ENCODE peak calls at places on chromosomes 2 and 18, in six cellular contexts. P, L, E, V, Y and U are unnamed samples.
A peak's percentile ranks its signal among the peaks of the same experiment; 100 is the strongest.

GRCh38 chr18:48781041-48781989 is 169.4 kb downstream of the SMAD7 start:
- DNase-seq in P (peak; percentile 92), L (peak; percentile 80), E (peak; percentile 99), V (peak; percentile 89), Y (peak; percentile 52), U (peak; percentile 84)

GRCh38 chr2:237629188-237629534 is 1.8 kb downstream of the LRRFIP1 start:
- DNase-seq in P (no peak), L (no peak), E (no peak), V (peak; percentile 86), Y (no peak), U (no peak)

GRCh38 chr2:240434728-240435456 is 571 bp upstream of the GPC1 start:
- DNase-seq in P (peak; percentile 94), L (peak; percentile 72), E (peak; percentile 95), V (peak; percentile 83), Y (peak; percentile 79), U (peak; percentile 91)

GRCh38 chr2:234952270-234953115 is 676 bp downstream of the SH3BP4 start:
- DNase-seq in P (peak; percentile 59), L (peak; percentile 24), E (peak; percentile 63), V (peak; percentile 39), Y (no peak), U (no peak)

GRCh38 chr2:174399171-174399570 is 3.6 kb downstream of the SCRN3 start:
- DNase-seq in P (no peak), L (no peak), E (no peak), V (no peak), Y (peak; percentile 66), U (no peak)

GRCh38 chr2:120253021-120253882 is 600 bp downstream of the RALB start:
- DNase-seq in P (peak; percentile 89), L (peak; percentile 71), E (peak; percentile 91), V (peak; percentile 89), Y (peak; percentile 65), U (no peak)

GRCh38 chr2:219175486-219175885 is 1.2 kb downstream of the CNPPD1 start:
- DNase-seq in P (no peak), L (no peak), E (no peak), V (no peak), Y (no peak), U (no peak)

GRCh38 chr2:44016282-44016681 is 20.5 kb upstream of the LRPPRC start:
- DNase-seq in P (peak; percentile 75), L (peak; percentile 14), E (no peak), V (peak; percentile 60), Y (peak; percentile 36), U (no peak)

GRCh38 chr2:119254601-119255080 is 31.0 kb downstream of the STEAP3 start:
- DNase-seq in P (no peak), L (no peak), E (no peak), V (no peak), Y (no peak), U (no peak)

GRCh38 chr2:96923810-96924774 is 54.2 kb upstream of the SEMA4C start:
- DNase-seq in P (no peak), L (no peak), E (no peak), V (no peak), Y (no peak), U (no peak)

GRCh38 chr2:12514631-12515437 is 201.9 kb upstream of the TRIB2 start:
- DNase-seq in P (peak; percentile 35), L (no peak), E (no peak), V (peak; percentile 61), Y (no peak), U (no peak)

GRCh38 chr2:206424134-206424533 is 19.2 kb upstream of the ADAM23 start:
- DNase-seq in P (no peak), L (no peak), E (no peak), V (peak; percentile 56), Y (no peak), U (no peak)

GRCh38 chr2:191202881-191203397 is 42.3 kb upstream of the MYO1B start:
- DNase-seq in P (no peak), L (peak; percentile 22), E (no peak), V (peak; percentile 89), Y (peak; percentile 58), U (no peak)

DNA sequence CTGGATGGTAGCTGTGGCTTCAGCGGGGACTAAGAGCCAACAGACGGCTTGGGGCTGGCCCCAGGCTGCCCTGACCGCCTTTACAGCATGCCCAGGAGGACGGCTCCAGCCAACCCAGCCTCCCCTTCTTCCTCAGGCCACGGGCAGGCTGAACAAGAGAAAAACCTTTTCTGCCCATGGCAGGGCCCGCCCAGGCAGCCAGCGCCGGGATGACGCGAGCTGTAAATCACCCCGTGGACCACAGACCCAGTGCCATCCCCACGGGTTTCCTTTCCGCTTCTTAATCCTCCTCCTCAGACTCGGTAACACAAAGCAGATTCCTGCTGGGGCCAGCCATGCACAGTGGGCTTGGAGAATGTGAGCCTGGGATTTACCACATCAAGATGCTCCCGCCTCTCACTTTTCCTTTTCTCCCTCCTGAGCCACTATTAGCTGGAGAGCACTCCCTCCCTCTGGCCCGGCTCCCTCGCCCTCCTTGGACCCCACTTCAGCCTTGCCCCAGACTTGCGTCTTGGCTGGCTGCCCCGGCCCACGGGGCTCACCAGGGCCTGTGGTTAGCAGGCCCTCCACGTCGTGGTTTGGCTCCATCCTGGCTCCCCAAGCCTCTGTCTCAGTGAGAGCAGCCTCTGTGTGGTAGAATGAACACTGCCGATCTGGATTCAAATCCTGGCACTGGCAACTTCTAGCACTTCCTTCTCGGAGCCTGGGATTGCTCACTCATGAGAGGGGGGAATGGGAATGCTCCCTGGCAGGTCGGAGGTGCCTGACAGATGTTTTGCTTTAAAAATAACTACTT is 31.4 kb downstream of the ATOH8 start:
- DNase-seq in P (peak; percentile 72), L (no peak), E (no peak), V (peak; percentile 65), Y (peak; percentile 97), U (no peak)
- H3K27ac ChIP-seq in P (peak overlapping the region; percentile 87), L (no peak overlapping the region), E (no peak overlapping the region), V (peak overlapping the region; percentile 17), Y (peak overlapping the region; percentile 24), U (peak overlapping the region; percentile 11)

GRCh38 chr2:28411166-28411755 is 18.6 kb downstream of the FOSL2 start:
- DNase-seq in P (no peak), L (no peak), E (no peak), V (no peak), Y (no peak), U (no peak)

GRCh38 chr2:28413152-28413895 is 20.7 kb downstream of the FOSL2 start:
- DNase-seq in P (no peak), L (no peak), E (no peak), V (peak; percentile 76), Y (no peak), U (no peak)

GRCh38 chr2:28413896-28414290 is 21.2 kb downstream of the FOSL2 start:
- DNase-seq in P (no peak), L (no peak), E (no peak), V (no peak), Y (no peak), U (no peak)

GRCh38 chr2:28411956-28412609 is 19.4 kb downstream of the FOSL2 start:
- DNase-seq in P (no peak), L (no peak), E (no peak), V (no peak), Y (no peak), U (no peak)

DNA sequence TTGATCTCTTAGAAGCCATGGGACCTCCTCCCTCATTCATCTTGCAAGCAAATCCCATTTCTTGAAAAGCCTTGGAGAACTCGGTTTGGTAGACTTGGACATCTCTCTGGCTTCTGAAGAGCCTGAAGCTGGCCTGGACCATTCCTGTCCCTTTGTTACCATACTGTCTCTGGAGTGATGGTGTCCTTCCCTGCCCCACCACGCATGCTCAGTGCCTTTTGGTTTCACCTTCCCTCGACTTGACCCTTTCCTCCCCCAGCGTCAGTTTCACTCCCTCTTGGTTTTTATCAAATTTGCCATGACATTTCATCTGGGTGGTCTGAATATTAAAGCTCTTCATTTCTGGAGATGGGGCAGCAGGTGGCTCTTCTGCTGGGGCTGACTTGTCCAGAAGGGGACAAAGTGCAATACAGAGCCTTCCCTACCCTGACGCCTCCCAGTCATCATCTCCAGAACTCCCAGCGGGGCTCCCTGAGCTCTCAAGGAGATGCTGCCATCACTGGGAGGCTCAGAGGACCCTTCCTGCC is 20.0 kb downstream of the FOSL2 start:
- DNase-seq in P (no peak), L (no peak), E (no peak), V (no peak), Y (no peak), U (no peak)
- H3K27ac ChIP-seq in P (peak overlapping the region; percentile 64), L (no peak overlapping the region), E (no peak overlapping the region), V (no peak overlapping the region), Y (no peak overlapping the region), U (no peak overlapping the region)

GRCh38 chr2:224268441-224268840 is 133.5 kb downstream of the FAM124B start:
- DNase-seq in P (peak; percentile 72), L (peak; percentile 24), E (no peak), V (peak; percentile 98), Y (peak; percentile 91), U (no peak)
- H3K27ac ChIP-seq in P (peak overlapping the region; percentile 80), L (peak overlapping the region; percentile 81), E (no peak overlapping the region), V (no peak overlapping the region), Y (peak overlapping the region; percentile 59), U (no peak overlapping the region)

GRCh38 chr2:236286866-236287545 is 22.8 kb upstream of the ASB18 start:
- DNase-seq in P (no peak), L (no peak), E (no peak), V (peak; percentile 1), Y (peak; percentile 27), U (no peak)

GRCh38 chr2:236282406-236282805 is 18.2 kb upstream of the ASB18 start:
- DNase-seq in P (no peak), L (no peak), E (no peak), V (no peak), Y (no peak), U (no peak)

GRCh38 chr2:236284208-236284607 is 20.0 kb upstream of the ASB18 start:
- DNase-seq in P (no peak), L (no peak), E (no peak), V (no peak), Y (no peak), U (no peak)

GRCh38 chr2:236281423-236281822 is 17.2 kb upstream of the ASB18 start:
- DNase-seq in P (no peak), L (no peak), E (no peak), V (no peak), Y (no peak), U (no peak)
- H3K27ac ChIP-seq in P (no peak overlapping the region), L (no peak overlapping the region), E (no peak overlapping the region), V (no peak overlapping the region), Y (no peak overlapping the region), U (no peak overlapping the region)